ENCODE peak calls at places on chromosomes 3 and 15, in four cellular contexts. N, V, B and M are unnamed samples.

GRCh38 chr15:26113296-26113695 is 250.2 kb upstream of the ATP10A start:
- DNase-seq in N (no peak), V (no peak), B (no peak), M (no peak)

GRCh38 chr3:143795849-143796248 is 52.4 kb downstream of the SLC9A9 start:
- DNase-seq in N (no peak), V (no peak), B (no peak), M (no peak)

GRCh38 chr3:195885036-195885871 is 23.1 kb downstream of the TNK2 start:
- DNase-seq in N (no peak), V (no peak), B (no peak), M (no peak)

GRCh38 chr3:196339493-196340254 is 1.5 kb upstream of the TM4SF19 start:
- DNase-seq in N (peak; percentile 57), V (no peak), B (no peak), M (no peak)

GRCh38 chr15:70602834-70603560 is 160.4 kb downstream of the UACA start:
- DNase-seq in N (no peak), V (no peak), B (no peak), M (no peak)

GRCh38 chr15:41655716-41656115 is 4.5 kb upstream of the MGA start:
- DNase-seq in N (peak; percentile 36), V (no peak), B (no peak), M (no peak)

GRCh38 chr15:82663186-82663600 is 16.0 kb upstream of the CPEB1 start:
- DNase-seq in N (no peak), V (peak; percentile 78), B (peak; percentile 71), M (peak; percentile 73)

GRCh38 chr3:49601358-49602048 is 47.2 kb downstream of the BSN start:
- DNase-seq in N (no peak), V (no peak), B (no peak), M (no peak)

GRCh38 chr3:65174713-65175112 is 486.9 kb upstream of the ADAMTS9 start:
- DNase-seq in N (no peak), V (no peak), B (no peak), M (no peak)

GRCh38 chr3:162546910-162547309 is 1050.3 kb downstream of the OTOL1 start:
- DNase-seq in N (no peak), V (no peak), B (no peak), M (no peak)

GRCh38 chr3:31391150-31391549 is 141.6 kb upstream of the STT3B start:
- DNase-seq in N (no peak), V (no peak), B (no peak), M (no peak)

GRCh38 chr15:44194397-44195150 is 497 bp downstream of the FRMD5 start:
- DNase-seq in N (no peak), V (no peak), B (peak; percentile 61), M (no peak)

GRCh38 chr3:52153389-52154096 is 680 bp downstream of the POC1A start:
- DNase-seq in N (no peak), V (peak; percentile 19), B (peak; percentile 30), M (no peak)

GRCh38 chr15:36988947-36989346 is 111.4 kb downstream of the MEIS2 start:
- DNase-seq in N (no peak), V (no peak), B (no peak), M (no peak)

GRCh38 chr15:28133281-28133680 is 34.2 kb upstream of the OCA2 start:
- DNase-seq in N (no peak), V (no peak), B (no peak), M (no peak)

GRCh38 chr3:21781371-21781770 is 30.4 kb upstream of the ZNF385D start:
- DNase-seq in N (no peak), V (no peak), B (no peak), M (no peak)

GRCh38 chr3:128094295-128095151 is 29.1 kb downstream of the RUVBL1 start:
- DNase-seq in N (no peak), V (no peak), B (no peak), M (no peak)

GRCh38 chr3:56061227-56061626 is 407.0 kb downstream of the ERC2 start:
- DNase-seq in N (no peak), V (no peak), B (no peak), M (no peak)

GRCh38 chr3:145943994-145944393 is 217.0 kb downstream of the PLOD2 start:
- DNase-seq in N (no peak), V (no peak), B (no peak), M (no peak)

GRCh38 chr15:81001180-81002003 is 669 bp downstream of the TLNRD1 start:
- DNase-seq in N (peak; percentile 54), V (peak; percentile 37), B (peak; percentile 63), M (peak; percentile 51)

GRCh38 chr15:82139823-82140268 is 94.0 kb upstream of the MEX3B start:
- DNase-seq in N (peak; percentile 51), V (no peak), B (no peak), M (no peak)

GRCh38 chr15:50883903-50884302 is 24.6 kb upstream of the AP4E1 start:
- DNase-seq in N (peak; percentile 20), V (no peak), B (peak; percentile 37), M (no peak)

GRCh38 chr3:142929109-142929508 is 34.4 kb downstream of the PAQR9 start:
- DNase-seq in N (peak; percentile 12), V (no peak), B (peak; percentile 54), M (peak; percentile 45)

GRCh38 chr15:55687792-55688191 is 55.2 kb downstream of the PRTG start:
- DNase-seq in N (no peak), V (no peak), B (no peak), M (no peak)

GRCh38 chr3:16233806-16234205 is 30.9 kb downstream of the DPH3 start:
- DNase-seq in N (no peak), V (no peak), B (no peak), M (no peak)

GRCh38 chr3:106728315-106728821 is 648.9 kb upstream of the CCDC54 start:
- DNase-seq in N (peak; percentile 89), V (no peak), B (no peak), M (no peak)

GRCh38 chr3:52234516-52235447 is 4.2 kb downstream of the TWF2 start:
- DNase-seq in N (no peak), V (no peak), B (no peak), M (no peak)

GRCh38 chr3:88189361-88189810 is 39.6 kb downstream of the C3orf38 start:
- DNase-seq in N (no peak), V (no peak), B (no peak), M (no peak)

GRCh38 chr3:12138044-12138443 is 20.7 kb downstream of the TIMP4 start:
- DNase-seq in N (peak; percentile 51), V (peak; percentile 10), B (peak; percentile 41), M (peak; percentile 38)

GRCh38 chr3:12116892-12117291 is 41.8 kb downstream of the TIMP4 start:
- DNase-seq in N (no peak), V (no peak), B (no peak), M (no peak)

GRCh38 chr3:93994056-93994455 is 14.1 kb downstream of the ARL13B start:
- DNase-seq in N (no peak), V (no peak), B (no peak), M (no peak)

GRCh38 chr3:134804508-134805480 is 9.7 kb downstream of the EPHB1 start:
- DNase-seq in N (no peak), V (no peak), B (no peak), M (no peak)